ENCODE peak calls at places on chromosomes 5 and 9, in nine cellular contexts. K is mucosa of descending colon, I is HCT116, F is tibial nerve, M is BJ, Q is keratinocyte, P is MM.1S, N is fibroblast of mammary gland, Y is astrocyte of the spinal cord. V is an unnamed sample.

GRCh38 chr5:168898261-168898911 is 319.2 kb upstream of the PANK3 start:
- DNase-seq in F (no peak), N (no peak), M (no peak), Y (no peak), P (no peak), Q (no peak), I (no peak), K (no peak), V (no peak)

GRCh38 chr9:95815153-95815552 is 60.3 kb upstream of the ERCC6L2 start:
- DNase-seq in F (peak; percentile 35), Q (no peak), Y (peak; percentile 47), K (no peak), I (no peak), M (no peak), P (no peak), N (peak; percentile 81), V (no peak)

GRCh38 chr9:34125681-34126206 is 754 bp downstream of the DCAF12 start:
- DNase-seq in P (peak; percentile 7), M (no peak), Y (peak; percentile 19), K (peak; percentile 32), I (no peak), F (no peak), Q (no peak), N (peak; percentile 47), V (peak; percentile 20)

GRCh38 chr5:124043456-124043855 is 531.5 kb downstream of the CSNK1G3 start:
- DNase-seq in Y (no peak), F (no peak), I (peak; percentile 28), Q (no peak), N (peak; percentile 11), P (no peak), M (no peak), K (no peak), V (no peak)

GRCh38 chr9:113310538-113310937 is 7.4 kb upstream of the RNF183 start:
- DNase-seq in K (no peak), P (no peak), M (no peak), N (no peak), Y (no peak), Q (no peak), F (no peak), I (no peak), V (peak; percentile 67)

GRCh38 chr5:9507974-9508373 is 37.9 kb downstream of the SEMA5A start:
- DNase-seq in N (peak; percentile 75), P (no peak), K (no peak), I (no peak), F (no peak), Q (no peak), Y (peak; percentile 36), M (peak; percentile 62), V (peak; percentile 38)

GRCh38 chr9:6007770-6008168 is 7.7 kb downstream of the RANBP6 start:
- DNase-seq in Y (peak; percentile 65), K (peak; percentile 90), P (peak; percentile 66), Q (no peak), N (peak; percentile 24), I (peak; percentile 27), F (peak; percentile 60), M (no peak), V (peak; percentile 36)

GRCh38 chr5:55994502-55994997 is at the start of gene IL6ST:
- DNase-seq in Q (no peak), F (peak; percentile 44), N (peak; percentile 63), P (no peak), I (no peak), K (no peak), Y (peak; percentile 56), M (peak; percentile 26), V (peak; percentile 90)

GRCh38 chr5:78843436-78843835 is 141.7 kb downstream of the ARSB start:
- DNase-seq in Y (no peak), P (no peak), F (no peak), Q (no peak), M (no peak), N (no peak), I (no peak), K (no peak), V (peak; percentile 29)

GRCh38 chr5:127571314-127571713 is 53.9 kb downstream of the PRRC1 start:
- DNase-seq in P (no peak), I (no peak), Y (no peak), K (no peak), M (no peak), Q (no peak), N (no peak), F (no peak), V (no peak)

GRCh38 chr9:104854613-104855012 is 73.3 kb downstream of the ABCA1 start:
- DNase-seq in K (no peak), N (no peak), M (no peak), F (no peak), Y (no peak), I (no peak), P (no peak), Q (no peak), V (no peak)

GRCh38 chr5:128904815-128905214 is 60.5 kb upstream of the SLC27A6 start:
- DNase-seq in F (no peak), Y (no peak), N (peak; percentile 42), M (no peak), K (no peak), Q (no peak), P (no peak), I (no peak), V (no peak)

GRCh38 chr5:117888688-117889087 is 1099.7 kb downstream of the DTWD2 start:
- DNase-seq in N (no peak), M (no peak), P (peak; percentile 79), Q (no peak), Y (peak; percentile 6), F (no peak), I (no peak), K (no peak), V (no peak)

GRCh38 chr9:70746760-70747159 is 332.3 kb upstream of the KLF9 start:
- DNase-seq in P (no peak), N (peak; percentile 82), K (no peak), F (no peak), Q (no peak), Y (no peak), I (no peak), M (peak; percentile 9), V (peak; percentile 63)

GRCh38 chr9:109253637-109254284 is 67.1 kb downstream of the EPB41L4B start:
- DNase-seq in K (no peak), I (peak; percentile 64), M (no peak), P (no peak), F (peak; percentile 29), Q (no peak), Y (peak; percentile 77), N (peak; percentile 58), V (peak; percentile 71)

GRCh38 chr5:1538741-1539392 is 15.1 kb upstream of the LPCAT1 start:
- DNase-seq in Y (no peak), K (no peak), N (no peak), F (no peak), P (no peak), M (no peak), I (no peak), Q (no peak), V (no peak)

GRCh38 chr5:7494446-7495132 is 98.7 kb downstream of the ADCY2 start:
- DNase-seq in Q (no peak), Y (no peak), N (no peak), M (no peak), P (no peak), K (no peak), F (no peak), I (no peak), V (no peak)

GRCh38 chr5:100877277-100877676 is 25.8 kb downstream of the ST8SIA4 start:
- DNase-seq in F (no peak), I (no peak), K (no peak), Y (no peak), N (no peak), Q (no peak), P (no peak), M (no peak), V (no peak)

GRCh38 chr5:73673161-73673591 is 47.2 kb downstream of the ARHGEF28 start:
- DNase-seq in F (no peak), Q (no peak), N (peak; percentile 87), I (no peak), Y (peak; percentile 82), M (peak; percentile 51), P (no peak), K (no peak), V (peak; percentile 91)

GRCh38 chr5:148653840-148654781 is at the start of gene HTR4:
- DNase-seq in Y (no peak), Q (no peak), M (no peak), F (no peak), I (no peak), N (no peak), P (no peak), K (peak; percentile 73), V (no peak)
- H3K4me3 ChIP-seq in Y (no peak within 1 kb of the TSS), Q (no peak within 1 kb of the TSS), M (no peak within 1 kb of the TSS), F (no peak within 1 kb of the TSS), I (no peak within 1 kb of the TSS), N (no peak within 1 kb of the TSS), P (no peak within 1 kb of the TSS), K (peak within 1 kb of the TSS; percentile 35), V (no peak within 1 kb of the TSS)

GRCh38 chr5:111737716-111738115 is 19.3 kb downstream of the NREP start:
- DNase-seq in I (no peak), N (peak; percentile 75), K (no peak), Q (no peak), M (peak; percentile 38), P (no peak), Y (peak; percentile 71), F (no peak), V (peak; percentile 84)

GRCh38 chr5:111734013-111734412 is 23.0 kb downstream of the NREP start:
- DNase-seq in Y (peak; percentile 73), P (no peak), N (peak; percentile 82), K (no peak), M (no peak), F (no peak), I (no peak), Q (no peak), V (peak; percentile 35)

GRCh38 chr5:111734597-111734996 is 22.4 kb downstream of the NREP start:
- DNase-seq in K (no peak), Y (no peak), Q (no peak), F (no peak), I (no peak), N (no peak), P (no peak), M (no peak), V (no peak)

GRCh38 chr5:111733571-111733970 is 23.4 kb downstream of the NREP start:
- DNase-seq in F (no peak), Y (no peak), M (no peak), N (no peak), P (no peak), I (no peak), K (no peak), Q (no peak), V (no peak)

GRCh38 chr5:111735829-111736228 is 21.2 kb downstream of the NREP start:
- DNase-seq in F (no peak), M (peak; percentile 76), Q (no peak), N (peak; percentile 98), P (no peak), K (no peak), I (no peak), Y (peak; percentile 91), V (peak; percentile 90)
- TF ChIP-seq CTCF in F (no peak), M (no peak), Q (no peak), N (no peak), P (no peak), K (no peak), I (no peak), Y (no peak), V (no peak)

GRCh38 chr9:128233817-128234406 is 30.7 kb downstream of the DNM1 start:
- DNase-seq in F (no peak), K (no peak), Q (no peak), M (no peak), Y (no peak), P (no peak), I (no peak), N (no peak), V (no peak)
- H3K4me3 ChIP-seq in F (no peak overlapping the region), K (no peak overlapping the region), Q (no peak overlapping the region), M (no peak overlapping the region), Y (no peak overlapping the region), P (no peak overlapping the region), I (no peak overlapping the region), N (no peak overlapping the region), V (no peak overlapping the region)

GRCh38 chr5:17189381-17190036 is 27.9 kb upstream of the BASP1 start:
- DNase-seq in M (no peak), I (peak; percentile 85), P (peak; percentile 67), Y (peak; percentile 85), N (peak; percentile 84), Q (peak; percentile 45), K (peak; percentile 75), F (peak; percentile 90), V (peak; percentile 89)
- TF ChIP-seq CTCF in M (peak; percentile 78), I (peak; percentile 81), P (peak; percentile 89), Y (peak; percentile 77), N (peak; percentile 87), Q (peak; percentile 88), K (peak; percentile 55), F (peak; percentile 55), V (peak; percentile 83)